ENCODE peak calls at places on chromosomes 11 and 22, in seven cellular contexts. One of them, this sample, is unnamed.

GRCh38 chr11:99015634-99016454 is 4.9 kb upstream of the CNTN5 start:
- DNase-seq in SK-N-SH: peak
- DNase-seq in endothelial cell: no peak
- DNase-seq in BE2C: peak
- DNase-seq in heart right ventricle: no peak
- DNase-seq in lower leg skin: no peak
- DNase-seq in H9: no peak
- DNase-seq in this sample: peak

GRCh38 chr11:44969853-44970252 is 19.2 kb upstream of the TP53I11 start:
- DNase-seq in SK-N-SH: no peak
- DNase-seq in endothelial cell: no peak
- DNase-seq in BE2C: no peak
- DNase-seq in heart right ventricle: no peak
- DNase-seq in lower leg skin: no peak
- DNase-seq in H9: no peak
- DNase-seq in this sample: no peak

GRCh38 chr11:17343907-17344306 is 7.7 kb upstream of the NCR3LG1 start:
- DNase-seq in SK-N-SH: no peak
- DNase-seq in endothelial cell: no peak
- DNase-seq in BE2C: no peak
- DNase-seq in heart right ventricle: no peak
- DNase-seq in lower leg skin: no peak
- DNase-seq in H9: no peak
- DNase-seq in this sample: peak

GRCh38 chr22:25702046-25702445 is 39.9 kb upstream of the MYO18B start:
- DNase-seq in SK-N-SH: peak
- DNase-seq in endothelial cell: no peak
- DNase-seq in BE2C: no peak
- DNase-seq in heart right ventricle: no peak
- DNase-seq in lower leg skin: no peak
- DNase-seq in H9: no peak
- DNase-seq in this sample: peak

GRCh38 chr11:72721689-72722049 is 30.5 kb downstream of the ARAP1 start:
- DNase-seq in SK-N-SH: no peak
- DNase-seq in endothelial cell: no peak
- DNase-seq in BE2C: no peak
- DNase-seq in heart right ventricle: no peak
- DNase-seq in lower leg skin: peak
- DNase-seq in H9: no peak
- DNase-seq in this sample: peak

GRCh38 chr11:130431337-130431773 is 2.9 kb upstream of the ADAMTS8 start:
- DNase-seq in SK-N-SH: peak
- DNase-seq in endothelial cell: peak
- DNase-seq in BE2C: peak
- DNase-seq in heart right ventricle: peak
- DNase-seq in lower leg skin: peak
- DNase-seq in H9: peak
- DNase-seq in this sample: peak

GRCh38 chr11:19091366-19091765 is 25.6 kb upstream of the ZDHHC13 start:
- DNase-seq in SK-N-SH: no peak
- DNase-seq in endothelial cell: no peak
- DNase-seq in BE2C: no peak
- DNase-seq in heart right ventricle: no peak
- DNase-seq in lower leg skin: no peak
- DNase-seq in H9: no peak
- DNase-seq in this sample: no peak

GRCh38 chr22:17774206-17774927 is at the start of gene BID:
- DNase-seq in SK-N-SH: peak
- DNase-seq in endothelial cell: no peak
- DNase-seq in BE2C: peak
- DNase-seq in heart right ventricle: peak
- DNase-seq in lower leg skin: no peak
- DNase-seq in H9: no peak
- DNase-seq in this sample: peak

DNA sequence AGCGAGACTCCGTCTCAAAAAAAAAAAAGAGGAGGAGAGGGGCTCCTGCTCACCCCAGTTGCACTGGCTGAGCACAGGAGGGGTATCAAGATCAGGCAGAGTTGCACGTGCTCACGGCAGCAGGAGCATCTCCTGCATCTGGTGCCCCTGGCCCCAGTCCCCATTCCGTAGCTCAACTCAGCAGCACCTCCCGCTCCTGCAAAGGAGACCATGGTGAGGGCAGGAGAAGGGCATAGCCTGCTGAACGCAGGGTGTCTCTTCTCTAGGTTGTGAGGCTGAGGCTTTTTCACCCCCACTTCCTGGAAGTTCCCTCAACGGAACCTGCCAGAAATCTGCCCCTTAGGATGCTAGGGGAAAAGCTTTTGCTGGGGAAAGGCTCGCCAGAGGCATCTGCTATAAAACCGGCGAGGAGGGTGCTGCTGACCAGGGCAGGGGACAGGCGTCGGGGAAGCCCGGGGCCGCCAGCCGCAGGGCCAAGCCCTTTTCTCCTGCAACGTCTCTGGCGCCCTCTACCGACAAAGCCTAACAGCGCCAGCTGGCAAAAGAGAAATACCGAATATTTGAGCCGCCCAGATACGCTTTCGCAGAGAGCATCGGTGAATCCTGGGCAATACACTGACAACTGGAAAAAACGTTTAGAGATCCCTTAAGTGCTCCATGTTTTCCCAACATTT is 1.0 kb upstream of the PPP6R2 start:
- DNase-seq in SK-N-SH: peak
- DNase-seq in endothelial cell: peak
- DNase-seq in BE2C: peak
- DNase-seq in heart right ventricle: peak
- DNase-seq in lower leg skin: peak
- DNase-seq in H9: peak
- DNase-seq in this sample: peak
- TF ChIP-seq CTCF in SK-N-SH: peak
- TF ChIP-seq CTCF in endothelial cell: peak
- TF ChIP-seq CTCF in BE2C: peak
- TF ChIP-seq CTCF in heart right ventricle: peak
- TF ChIP-seq CTCF in lower leg skin: no peak
- TF ChIP-seq CTCF in H9: peak
- TF ChIP-seq CTCF in this sample: peak

GRCh38 chr22:36425977-36426523 is 38.3 kb upstream of the MYH9 start:
- DNase-seq in SK-N-SH: peak
- DNase-seq in endothelial cell: peak
- DNase-seq in BE2C: no peak
- DNase-seq in heart right ventricle: peak
- DNase-seq in lower leg skin: no peak
- DNase-seq in H9: no peak
- DNase-seq in this sample: no peak

GRCh38 chr22:36419912-36420882 is 32.4 kb upstream of the MYH9 start:
- DNase-seq in SK-N-SH: no peak
- DNase-seq in endothelial cell: no peak
- DNase-seq in BE2C: no peak
- DNase-seq in heart right ventricle: peak
- DNase-seq in lower leg skin: no peak
- DNase-seq in H9: no peak
- DNase-seq in this sample: no peak

GRCh38 chr22:36424901-36425579 is 37.3 kb upstream of the MYH9 start:
- DNase-seq in SK-N-SH: no peak
- DNase-seq in endothelial cell: no peak
- DNase-seq in BE2C: no peak
- DNase-seq in heart right ventricle: no peak
- DNase-seq in lower leg skin: no peak
- DNase-seq in H9: no peak
- DNase-seq in this sample: no peak

GRCh38 chr22:36422287-36423014 is 34.7 kb upstream of the MYH9 start:
- DNase-seq in SK-N-SH: no peak
- DNase-seq in endothelial cell: no peak
- DNase-seq in BE2C: no peak
- DNase-seq in heart right ventricle: no peak
- DNase-seq in lower leg skin: no peak
- DNase-seq in H9: no peak
- DNase-seq in this sample: no peak

GRCh38 chr22:36423461-36424404 is 36.0 kb upstream of the MYH9 start:
- DNase-seq in SK-N-SH: no peak
- DNase-seq in endothelial cell: no peak
- DNase-seq in BE2C: no peak
- DNase-seq in heart right ventricle: no peak
- DNase-seq in lower leg skin: no peak
- DNase-seq in H9: no peak
- DNase-seq in this sample: no peak
- TF ChIP-seq CTCF in SK-N-SH: no peak
- TF ChIP-seq CTCF in endothelial cell: no peak
- TF ChIP-seq CTCF in BE2C: no peak
- TF ChIP-seq CTCF in heart right ventricle: no peak
- TF ChIP-seq CTCF in lower leg skin: no peak
- TF ChIP-seq CTCF in H9: no peak
- TF ChIP-seq CTCF in this sample: no peak

GRCh38 chr11:74592063-74592440 is 330 bp upstream of the POLD3 start:
- DNase-seq in SK-N-SH: no peak
- DNase-seq in endothelial cell: no peak
- DNase-seq in BE2C: no peak
- DNase-seq in heart right ventricle: no peak
- DNase-seq in lower leg skin: no peak
- DNase-seq in H9: no peak
- DNase-seq in this sample: no peak
- TF ChIP-seq CTCF in SK-N-SH: no peak
- TF ChIP-seq CTCF in endothelial cell: no peak
- TF ChIP-seq CTCF in BE2C: no peak
- TF ChIP-seq CTCF in heart right ventricle: no peak
- TF ChIP-seq CTCF in lower leg skin: no peak
- TF ChIP-seq CTCF in H9: no peak
- TF ChIP-seq CTCF in this sample: no peak

DNA sequence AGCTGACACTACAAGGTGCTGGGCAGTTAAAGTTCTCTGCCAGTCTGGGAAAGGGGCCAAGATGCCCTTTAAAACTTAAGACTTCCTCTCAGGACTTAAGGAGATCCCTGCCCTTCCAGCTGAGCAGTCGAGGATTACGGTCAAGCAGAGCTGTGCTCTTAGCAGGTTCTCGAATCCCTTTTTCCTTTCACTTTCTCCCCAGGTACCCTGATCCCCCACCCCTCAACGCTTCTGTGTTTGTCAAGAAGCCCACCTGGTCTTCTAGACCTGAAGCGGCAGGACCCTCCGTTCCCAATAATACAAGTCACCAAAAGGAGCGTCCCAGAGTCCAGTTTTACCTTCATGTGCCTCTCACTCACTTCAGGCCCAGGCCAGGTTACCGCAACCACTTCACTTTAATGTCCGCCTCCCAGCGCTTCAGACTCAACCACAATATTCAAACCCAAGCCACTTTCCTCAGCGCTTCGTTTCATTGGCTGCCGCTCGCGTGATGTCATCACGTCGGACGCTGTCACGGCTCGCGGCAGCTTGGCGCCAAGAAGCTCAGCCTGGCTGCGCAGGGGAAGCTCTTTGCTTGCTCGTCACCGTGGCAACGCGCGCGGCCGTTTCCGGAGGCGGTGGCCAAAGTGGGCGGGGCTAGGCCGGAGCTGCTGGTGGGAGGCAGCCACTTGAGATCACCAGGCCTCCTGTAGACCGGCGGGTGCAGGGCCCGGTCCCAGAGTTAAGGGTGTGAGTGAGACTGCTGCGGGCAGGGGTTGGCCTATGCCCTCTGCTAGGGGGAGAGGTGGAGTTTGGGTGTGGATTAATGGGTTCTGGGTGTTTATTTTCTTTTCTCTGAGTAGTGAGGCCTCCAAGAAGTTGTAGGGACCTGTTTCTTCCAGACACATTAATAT is at the start of the genes KIF18A and METTL15:
- DNase-seq in SK-N-SH: peak
- DNase-seq in endothelial cell: peak
- DNase-seq in BE2C: peak
- DNase-seq in heart right ventricle: peak
- DNase-seq in lower leg skin: peak
- DNase-seq in H9: peak
- DNase-seq in this sample: peak
- TF ChIP-seq CTCF in SK-N-SH: no peak
- TF ChIP-seq CTCF in endothelial cell: no peak
- TF ChIP-seq CTCF in BE2C: no peak
- TF ChIP-seq CTCF in heart right ventricle: no peak
- TF ChIP-seq CTCF in lower leg skin: no peak
- TF ChIP-seq CTCF in H9: no peak
- TF ChIP-seq CTCF in this sample: no peak

GRCh38 chr11:76810151-76810853 is 27.1 kb downstream of the TSKU start:
- DNase-seq in SK-N-SH: no peak
- DNase-seq in endothelial cell: peak
- DNase-seq in BE2C: peak
- DNase-seq in heart right ventricle: peak
- DNase-seq in lower leg skin: no peak
- DNase-seq in H9: no peak
- DNase-seq in this sample: peak
- TF ChIP-seq CTCF in SK-N-SH: peak
- TF ChIP-seq CTCF in endothelial cell: peak
- TF ChIP-seq CTCF in BE2C: peak
- TF ChIP-seq CTCF in heart right ventricle: peak
- TF ChIP-seq CTCF in lower leg skin: no peak
- TF ChIP-seq CTCF in H9: peak
- TF ChIP-seq CTCF in this sample: peak

GRCh38 chr22:38927033-38927789 is 30.2 kb upstream of the APOBEC3A start:
- DNase-seq in SK-N-SH: peak
- DNase-seq in endothelial cell: peak
- DNase-seq in BE2C: peak
- DNase-seq in heart right ventricle: peak
- DNase-seq in lower leg skin: peak
- DNase-seq in H9: peak
- DNase-seq in this sample: no peak
- TF ChIP-seq CTCF in SK-N-SH: peak
- TF ChIP-seq CTCF in endothelial cell: peak
- TF ChIP-seq CTCF in BE2C: peak
- TF ChIP-seq CTCF in heart right ventricle: peak
- TF ChIP-seq CTCF in lower leg skin: no peak
- TF ChIP-seq CTCF in H9: peak
- TF ChIP-seq CTCF in this sample: peak

DNA sequence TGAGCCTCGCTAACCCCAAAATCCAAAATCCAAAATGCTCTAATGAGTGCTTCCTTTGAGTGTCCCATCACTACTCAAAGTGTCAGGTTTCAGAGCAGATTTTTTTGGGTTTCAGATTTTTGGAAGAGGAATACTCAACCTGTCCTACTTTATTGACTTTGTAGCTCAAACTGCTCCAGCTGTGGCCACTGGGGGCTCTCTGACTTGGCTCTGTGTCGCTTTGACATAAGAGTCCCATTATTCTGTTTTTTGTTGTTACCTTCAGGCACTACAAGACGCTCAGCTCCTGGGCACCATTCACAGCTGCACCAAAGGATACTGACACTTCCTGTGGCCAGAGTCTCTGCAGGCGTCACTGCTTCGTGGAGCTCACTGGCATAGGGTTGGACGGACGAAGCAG is 41.1 kb downstream of the PHF21B start:
- DNase-seq in SK-N-SH: no peak
- DNase-seq in endothelial cell: no peak
- DNase-seq in BE2C: no peak
- DNase-seq in heart right ventricle: no peak
- DNase-seq in lower leg skin: no peak
- DNase-seq in H9: no peak
- DNase-seq in this sample: no peak
- TF ChIP-seq CTCF in SK-N-SH: peak
- TF ChIP-seq CTCF in endothelial cell: no peak
- TF ChIP-seq CTCF in BE2C: peak
- TF ChIP-seq CTCF in heart right ventricle: no peak
- TF ChIP-seq CTCF in lower leg skin: no peak
- TF ChIP-seq CTCF in H9: peak
- TF ChIP-seq CTCF in this sample: no peak